ENCODE peak calls at places on chromosomes 6 and 20, in four cellular contexts. I is naive thymus-derived CD8-positive, alpha-beta T cell; V is Jurkat, Clone E6-1; U is uterus. R is an unnamed sample.

GRCh38 chr20:17533396-17533795 is 2.2 kb upstream of the BFSP1 start:
- DNase-seq in I (no peak), V (peak), U (no peak), R (no peak)

GRCh38 chr20:1499528-1500420 is 8.6 kb upstream of the SIRPB2 start:
- DNase-seq in U (no peak), V (no peak), I (no peak), R (no peak)

GRCh38 chr6:35476004-35476403 is 7.8 kb downstream of the RPL10A start:
- DNase-seq in U (no peak), V (no peak), I (no peak), R (no peak)

GRCh38 chr6:132005177-132005576 is 54.0 kb upstream of the CCN2 start:
- DNase-seq in I (no peak), V (no peak), U (no peak), R (no peak)

GRCh38 chr6:105326838-105327745 is 75.8 kb downstream of the PREP start:
- DNase-seq in U (no peak), I (no peak), V (no peak), R (peak)

GRCh38 chr6:31636698-31637596 is 15.5 kb downstream of the BAG6 start:
- DNase-seq in V (no peak), U (no peak), I (no peak), R (no peak)

GRCh38 chr20:62056377-62056776 is 9.3 kb downstream of the TAF4 start:
- DNase-seq in V (no peak), I (no peak), U (no peak), R (no peak)

GRCh38 chr6:122726649-122727048 is 52.9 kb upstream of the FABP7 start:
- DNase-seq in U (no peak), I (no peak), V (no peak), R (no peak)

GRCh38 chr6:55528624-55529023 is 50.4 kb downstream of the HMGCLL1 start:
- DNase-seq in I (no peak), V (peak), U (no peak), R (no peak)

GRCh38 chr20:61556116-61556515 is 304.1 kb downstream of the CDH4 start:
- DNase-seq in I (no peak), V (no peak), U (no peak), R (no peak)

GRCh38 chr6:27539551-27539950 is 66.6 kb upstream of the ZNF184 start:
- DNase-seq in V (no peak), U (no peak), I (no peak), R (no peak)